ENCODE peak calls at places on chromosomes 7 and 10, in eight cellular contexts. Z, A, I, C, J, H, F and L are unnamed samples.
A peak's percentile ranks its signal among the peaks of the same experiment; 100 is the strongest.

GRCh38 chr10:78642261-78642660 is 426.5 kb upstream of the ZMIZ1 start:
- DNase-seq in Z (no peak), A (no peak), I (no peak), C (no peak), J (no peak), H (no peak), F (no peak), L (no peak)

GRCh38 chr7:10973942-10974716 is 457 bp downstream of the PHF14 start:
- DNase-seq in Z (peak; percentile 70), A (no peak), I (no peak), C (peak; percentile 79), J (no peak), H (no peak), F (no peak), L (no peak)

GRCh38 chr10:109698121-109698520 is 225.2 kb downstream of the XPNPEP1 start:
- DNase-seq in Z (no peak), A (no peak), I (no peak), C (no peak), J (no peak), H (no peak), F (no peak), L (no peak)

GRCh38 chr7:99098317-99098823 is 45.5 kb downstream of the SMURF1 start:
- DNase-seq in Z (no peak), A (no peak), I (no peak), C (no peak), J (no peak), H (no peak), F (no peak), L (no peak)

GRCh38 chr7:70778585-70778984 is 353.4 kb upstream of the GALNT17 start:
- DNase-seq in Z (no peak), A (no peak), I (no peak), C (no peak), J (no peak), H (no peak), F (no peak), L (no peak)

GRCh38 chr10:124565565-124566221 is 104.1 kb downstream of the LHPP start:
- DNase-seq in Z (peak; percentile 93), A (no peak), I (no peak), C (peak; percentile 71), J (peak; percentile 86), H (peak; percentile 81), F (peak; percentile 63), L (no peak)

GRCh38 chr10:48206470-48207250 is 67.8 kb downstream of the FRMPD2 start:
- DNase-seq in Z (no peak), A (no peak), I (no peak), C (no peak), J (no peak), H (no peak), F (no peak), L (no peak)

GRCh38 chr7:2864999-2865670 is 21.0 kb upstream of the GNA12 start:
- DNase-seq in Z (peak; percentile 88), A (peak; percentile 70), I (no peak), C (peak; percentile 82), J (peak; percentile 75), H (peak; percentile 67), F (peak; percentile 65), L (peak; percentile 52)

GRCh38 chr10:59648711-59649201 is 60.9 kb downstream of the SLC16A9 start:
- DNase-seq in Z (no peak), A (no peak), I (no peak), C (no peak), J (no peak), H (no peak), F (no peak), L (no peak)

GRCh38 chr10:116947838-116948529 is 57.0 kb downstream of the SHTN1 start:
- DNase-seq in Z (no peak), A (peak; percentile 68), I (no peak), C (no peak), J (no peak), H (no peak), F (no peak), L (no peak)

GRCh38 chr10:34584164-34584563 is 230.9 kb downstream of the PARD3 start:
- DNase-seq in Z (no peak), A (no peak), I (no peak), C (no peak), J (no peak), H (no peak), F (no peak), L (no peak)

GRCh38 chr7:26153246-26153822 is 1.3 kb downstream of the NFE2L3 start:
- DNase-seq in Z (no peak), A (no peak), I (peak; percentile 56), C (no peak), J (no peak), H (no peak), F (no peak), L (no peak)

GRCh38 chr10:5364916-5365434 is at the start of gene UCN3:
- DNase-seq in Z (no peak), A (no peak), I (no peak), C (no peak), J (no peak), H (no peak), F (no peak), L (no peak)

GRCh38 chr10:103238506-103239252 is 7.0 kb upstream of the RPEL1 start:
- DNase-seq in Z (no peak), A (peak; percentile 56), I (peak; percentile 75), C (no peak), J (no peak), H (peak; percentile 52), F (no peak), L (no peak)

GRCh38 chr7:139034855-139035587 is 821 bp downstream of the ZC3HAV1L start:
- DNase-seq in Z (no peak), A (peak; percentile 44), I (peak; percentile 62), C (peak; percentile 72), J (peak; percentile 18), H (no peak), F (no peak), L (peak; percentile 13)

GRCh38 chr10:21364196-21365114 is 161.0 kb downstream of the SKIDA1 start:
- DNase-seq in Z (no peak), A (peak; percentile 93), I (no peak), C (no peak), J (no peak), H (no peak), F (no peak), L (no peak)

GRCh38 chr7:73718905-73719805 is at the start of gene STX1A:
- DNase-seq in Z (peak; percentile 88), A (peak; percentile 75), I (peak; percentile 83), C (peak; percentile 91), J (peak; percentile 77), H (peak; percentile 77), F (no peak), L (peak; percentile 73)

GRCh38 chr7:117385340-117386124 is 41.8 kb downstream of the ASZ1 start:
- DNase-seq in Z (peak; percentile 58), A (no peak), I (no peak), C (no peak), J (no peak), H (no peak), F (no peak), L (no peak)

GRCh38 chr10:33139191-33139646 is 181.2 kb upstream of the ITGB1 start:
- DNase-seq in Z (no peak), A (no peak), I (no peak), C (no peak), J (no peak), H (no peak), F (no peak), L (peak; percentile 68)

GRCh38 chr10:122050811-122051210 is 61.8 kb downstream of the TACC2 start:
- DNase-seq in Z (no peak), A (no peak), I (no peak), C (no peak), J (no peak), H (no peak), F (no peak), L (no peak)

GRCh38 chr10:43647576-43647975 is 1.1 kb downstream of the ZNF32 start:
- DNase-seq in Z (no peak), A (no peak), I (no peak), C (no peak), J (no peak), H (no peak), F (no peak), L (no peak)

GRCh38 chr10:43648392-43649148 is at the start of gene ZNF32:
- DNase-seq in Z (peak; percentile 92), A (peak; percentile 78), I (peak; percentile 89), C (peak; percentile 95), J (peak; percentile 84), H (peak; percentile 89), F (peak; percentile 71), L (peak; percentile 72)

GRCh38 chr10:43644252-43644651 is 4.4 kb downstream of the ZNF32 start:
- DNase-seq in Z (peak; percentile 48), A (no peak), I (no peak), C (no peak), J (no peak), H (no peak), F (no peak), L (no peak)

GRCh38 chr10:43648083-43648391 is 644 bp downstream of the ZNF32 start:
- DNase-seq in Z (no peak), A (no peak), I (no peak), C (no peak), J (no peak), H (no peak), F (no peak), L (no peak)

GRCh38 chr10:43645866-43646265 is 2.8 kb downstream of the ZNF32 start:
- DNase-seq in Z (no peak), A (no peak), I (no peak), C (no peak), J (no peak), H (no peak), F (no peak), L (no peak)
- H3K9me3 ChIP-seq in Z (peaks cover 52% of the 10 kb centered on the region), A (peaks cover 20% of the 10 kb centered on the region), I (peaks cover 57% of the 10 kb centered on the region), C (peaks cover 18% of the 10 kb centered on the region), J (no peaks in the 10 kb centered on the region), H (peaks cover 58% of the 10 kb centered on the region), F (peaks cover 54% of the 10 kb centered on the region), L (peaks cover 41% of the 10 kb centered on the region)

GRCh38 chr10:83310688-83311087 is 828.6 kb upstream of the GHITM start:
- DNase-seq in Z (no peak), A (no peak), I (no peak), C (no peak), J (no peak), H (no peak), F (no peak), L (no peak)

DNA sequence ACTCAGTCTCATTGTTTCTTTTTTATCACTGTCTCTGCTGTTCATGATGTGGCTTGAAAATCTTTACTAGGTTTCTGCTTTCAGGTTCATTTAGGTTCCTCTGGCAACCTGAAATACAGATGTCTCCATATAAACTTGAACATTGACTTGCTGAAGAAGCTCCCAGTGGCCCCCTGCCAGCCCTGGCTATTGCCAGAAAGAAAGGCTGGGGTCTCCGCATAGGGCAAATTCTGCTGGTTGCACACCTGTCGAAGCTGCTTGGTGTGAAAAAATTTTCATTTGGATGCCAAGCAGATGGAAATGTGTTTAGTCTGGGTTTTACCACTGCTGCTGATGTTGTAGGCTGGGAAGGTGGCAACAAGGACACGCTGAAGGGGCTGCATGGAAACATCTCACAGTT is 826.7 kb upstream of the GHITM start:
- DNase-seq in Z (no peak), A (no peak), I (no peak), C (no peak), J (no peak), H (no peak), F (no peak), L (no peak)
- H3K9me3 ChIP-seq in Z (no peaks in the 10 kb centered on the region), A (no peaks in the 10 kb centered on the region), I (no peaks in the 10 kb centered on the region), C (peaks cover 1% of the 10 kb centered on the region), J (no peaks in the 10 kb centered on the region), H (no peaks in the 10 kb centered on the region), F (no peaks in the 10 kb centered on the region), L (peaks cover 4% of the 10 kb centered on the region)

GRCh38 chr7:29304756-29305155 is 110.2 kb downstream of the CHN2 start:
- DNase-seq in Z (no peak), A (no peak), I (no peak), C (no peak), J (no peak), H (no peak), F (no peak), L (no peak)
- H3K9me3 ChIP-seq in Z (no peaks in the 10 kb centered on the region), A (no peaks in the 10 kb centered on the region), I (no peaks in the 10 kb centered on the region), C (peaks cover 2% of the 10 kb centered on the region), J (no peaks in the 10 kb centered on the region), H (no peaks in the 10 kb centered on the region), F (no peaks in the 10 kb centered on the region), L (no peaks in the 10 kb centered on the region)

GRCh38 chr10:128382225-128382624 is 256.0 kb upstream of the MKI67 start:
- DNase-seq in Z (no peak), A (no peak), I (no peak), C (no peak), J (no peak), H (no peak), F (no peak), L (no peak)
- H3K9me3 ChIP-seq in Z (no peaks in the 10 kb centered on the region), A (peaks cover 3% of the 10 kb centered on the region), I (no peaks in the 10 kb centered on the region), C (no peaks in the 10 kb centered on the region), J (no peaks in the 10 kb centered on the region), H (no peaks in the 10 kb centered on the region), F (no peaks in the 10 kb centered on the region), L (no peaks in the 10 kb centered on the region)